ENCODE peak calls at places on chromosome 10, in four cellular contexts. E is GM10248, A is WTC11, N is fibroblast of lung. K is an unnamed sample.

GRCh38 chr10:97127960-97128850 is 57.6 kb downstream of the SLIT1 start:
- DNase-seq in A (no peak), N (no peak), E (no peak), K (no peak)

GRCh38 chr10:25818751-25819150 is 115.3 kb upstream of the MYO3A start:
- DNase-seq in E (no peak), A (peak), N (no peak), K (no peak)

GRCh38 chr10:35507519-35508109 is 97.5 kb upstream of the GJD4 start:
- DNase-seq in N (no peak), A (no peak), E (no peak), K (no peak)

GRCh38 chr10:73875139-73875475 is 752 bp upstream of the CAMK2G start:
- DNase-seq in A (no peak), E (peak), N (no peak), K (no peak)

GRCh38 chr10:43206391-43207235 is 60.3 kb downstream of the RASGEF1A start:
- DNase-seq in A (peak), N (no peak), E (no peak), K (peak)

GRCh38 chr10:123143162-123143824 is 4.6 kb upstream of the HMX2 start:
- DNase-seq in N (no peak), A (peak), E (no peak), K (peak)

GRCh38 chr10:48473704-48474103 is 131.2 kb downstream of the ARHGAP22 start:
- DNase-seq in N (no peak), A (no peak), E (no peak), K (no peak)

GRCh38 chr10:105742184-105742583 is 1101.1 kb downstream of the SORCS3 start:
- DNase-seq in A (no peak), N (no peak), E (no peak), K (no peak)

GRCh38 chr10:98610855-98611254 is 164.1 kb upstream of the HPS1 start:
- DNase-seq in E (no peak), N (no peak), A (no peak), K (peak)

GRCh38 chr10:33134011-33134751 is 176.2 kb upstream of the ITGB1 start:
- DNase-seq in A (no peak), N (peak), E (no peak), K (no peak)

GRCh38 chr10:11521860-11522259 is 89.6 kb downstream of the USP6NL start:
- DNase-seq in E (no peak), N (peak), A (no peak), K (no peak)

GRCh38 chr10:15325243-15326002 is 45.7 kb downstream of the FAM171A1 start:
- DNase-seq in A (no peak), N (peak), E (no peak), K (no peak)

GRCh38 chr10:11794566-11794965 is 28.6 kb upstream of the PROSER2 start:
- DNase-seq in N (no peak), A (no peak), E (no peak), K (no peak)

GRCh38 chr10:114053946-114054345 is 10.3 kb downstream of the ADRB1 start:
- DNase-seq in E (no peak), N (no peak), A (no peak), K (no peak)

GRCh38 chr10:112811741-112812551 is 138.1 kb upstream of the TCF7L2 start:
- DNase-seq in N (peak), A (peak), E (no peak), K (no peak)

GRCh38 chr10:68721673-68721963 is 579 bp downstream of the CCAR1 start:
- DNase-seq in N (no peak), E (no peak), A (no peak), K (no peak)

GRCh38 chr10:88598060-88598459 is 11.5 kb downstream of the LIPJ start:
- DNase-seq in A (no peak), E (peak), N (no peak), K (no peak)

GRCh38 chr10:22932626-22933370 is 4.9 kb downstream of the ARMC3 start:
- DNase-seq in N (no peak), E (no peak), A (no peak), K (no peak)

GRCh38 chr10:1114355-1115261 is 58.4 kb downstream of the WDR37 start:
- DNase-seq in E (no peak), N (no peak), A (no peak), K (no peak)

GRCh38 chr10:121036431-121036830 is 185.3 kb downstream of the WDR11 start:
- DNase-seq in N (peak), A (no peak), E (no peak), K (no peak)

GRCh38 chr10:29470843-29471482 is 163.8 kb downstream of the SVIL start:
- DNase-seq in A (no peak), E (no peak), N (peak), K (no peak)

GRCh38 chr10:50946991-50947781 is 61.8 kb upstream of the A1CF start:
- DNase-seq in A (no peak), E (no peak), N (peak), K (no peak)

GRCh38 chr10:70462349-70462984 is 16.1 kb upstream of the PALD1 start:
- DNase-seq in E (no peak), N (peak), A (no peak), K (no peak)

GRCh38 chr10:15188629-15189028 is 20.1 kb upstream of the NMT2 start:
- DNase-seq in N (no peak), E (no peak), A (no peak), K (no peak)

GRCh38 chr10:47239211-47239610 is 60.8 kb upstream of the GDF10 start:
- DNase-seq in A (no peak), E (no peak), N (no peak), K (no peak)

GRCh38 chr10:97222346-97222961 is 36.7 kb upstream of the SLIT1 start:
- DNase-seq in E (no peak), N (no peak), A (peak), K (peak)

GRCh38 chr10:83542774-83543291 is 596.5 kb upstream of the GHITM start:
- DNase-seq in A (no peak), E (no peak), N (peak), K (no peak)

GRCh38 chr10:132488231-132488821 is 49.3 kb upstream of the INPP5A start:
- DNase-seq in N (no peak), E (no peak), A (peak), K (no peak)

GRCh38 chr10:129525408-129525807 is 58.4 kb downstream of the MGMT start:
- DNase-seq in E (no peak), A (no peak), N (peak), K (peak)

GRCh38 chr10:132231656-132232552 is 45.2 kb downstream of the DPYSL4 start:
- DNase-seq in A (no peak), E (no peak), N (no peak), K (no peak)

GRCh38 chr10:17250736-17251135 is 22.7 kb downstream of the VIM start:
- DNase-seq in E (no peak), N (no peak), A (no peak), K (no peak)

GRCh38 chr10:17248964-17249363 is 20.9 kb downstream of the VIM start:
- DNase-seq in A (no peak), E (no peak), N (no peak), K (no peak)

GRCh38 chr10:17247210-17247609 is 19.2 kb downstream of the VIM start:
- DNase-seq in A (no peak), N (no peak), E (no peak), K (no peak)

GRCh38 chr10:17244712-17245365 is 16.8 kb downstream of the VIM start:
- DNase-seq in E (no peak), N (peak), A (no peak), K (no peak)

DNA sequence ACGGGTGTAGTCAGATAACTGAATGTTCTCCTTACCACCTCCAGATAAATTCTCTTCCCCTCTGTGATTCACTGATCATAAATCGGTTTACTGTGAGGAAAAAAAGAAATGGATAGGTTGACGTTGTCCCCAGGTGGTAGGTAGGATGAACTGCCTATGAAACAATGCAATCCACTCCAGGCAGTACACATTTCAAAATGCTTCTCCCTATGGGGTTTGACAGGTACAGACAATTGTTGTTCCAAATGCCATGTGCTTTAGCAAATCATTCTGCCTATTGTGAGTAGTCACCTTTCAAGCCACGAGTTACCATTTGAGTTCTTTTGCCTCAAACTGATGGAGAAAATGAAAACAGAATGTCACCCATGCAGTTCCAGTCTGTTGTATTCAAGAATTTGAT is 21.8 kb downstream of the VIM start:
- DNase-seq in A (no peak), N (peak), E (no peak), K (no peak)
- TF ChIP-seq CTCF in A (peak), N (no peak), E (no peak), K (peak)

DNA sequence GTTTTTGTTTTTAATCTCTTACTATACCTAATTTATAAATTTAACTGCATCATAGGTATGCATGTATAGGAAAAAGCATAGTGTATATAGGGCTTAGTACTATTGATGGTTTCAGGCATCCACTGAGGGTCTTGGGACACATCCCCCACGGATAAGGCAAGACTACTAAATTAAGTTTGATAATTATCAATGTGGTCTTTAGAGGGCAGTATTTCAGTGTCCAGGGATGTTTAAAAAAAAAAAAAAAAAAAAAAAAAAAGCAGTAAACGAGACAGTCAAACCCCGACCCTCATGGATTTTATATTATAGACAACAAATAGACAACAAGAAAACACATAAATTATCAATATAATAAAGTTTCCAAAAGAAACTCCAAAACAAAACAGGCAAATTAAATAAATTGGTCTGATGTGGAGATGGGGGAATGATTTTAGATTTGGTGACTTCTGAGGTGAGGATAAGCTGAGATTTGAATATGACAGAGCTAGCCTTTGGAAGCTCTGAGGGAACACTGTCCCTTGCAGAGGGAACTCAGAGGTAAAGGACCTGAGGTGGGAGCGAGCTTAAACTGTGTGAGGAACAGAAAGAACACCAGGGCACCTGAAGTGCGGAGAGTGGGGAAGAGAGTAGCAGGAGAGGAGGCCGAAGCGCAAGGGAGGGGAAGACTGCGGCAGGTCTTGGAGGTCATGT is 14.8 kb downstream of the ACSM6 start:
- DNase-seq in E (no peak), N (no peak), A (no peak), K (no peak)
- TF ChIP-seq CTCF in E (no peak), N (peak), A (no peak), K (peak)

GRCh38 chr10:60403168-60403873 is 13.6 kb upstream of the ANK3 start:
- DNase-seq in E (no peak), A (no peak), N (no peak), K (no peak)
- TF ChIP-seq CTCF in E (no peak), A (no peak), N (no peak), K (no peak)

DNA sequence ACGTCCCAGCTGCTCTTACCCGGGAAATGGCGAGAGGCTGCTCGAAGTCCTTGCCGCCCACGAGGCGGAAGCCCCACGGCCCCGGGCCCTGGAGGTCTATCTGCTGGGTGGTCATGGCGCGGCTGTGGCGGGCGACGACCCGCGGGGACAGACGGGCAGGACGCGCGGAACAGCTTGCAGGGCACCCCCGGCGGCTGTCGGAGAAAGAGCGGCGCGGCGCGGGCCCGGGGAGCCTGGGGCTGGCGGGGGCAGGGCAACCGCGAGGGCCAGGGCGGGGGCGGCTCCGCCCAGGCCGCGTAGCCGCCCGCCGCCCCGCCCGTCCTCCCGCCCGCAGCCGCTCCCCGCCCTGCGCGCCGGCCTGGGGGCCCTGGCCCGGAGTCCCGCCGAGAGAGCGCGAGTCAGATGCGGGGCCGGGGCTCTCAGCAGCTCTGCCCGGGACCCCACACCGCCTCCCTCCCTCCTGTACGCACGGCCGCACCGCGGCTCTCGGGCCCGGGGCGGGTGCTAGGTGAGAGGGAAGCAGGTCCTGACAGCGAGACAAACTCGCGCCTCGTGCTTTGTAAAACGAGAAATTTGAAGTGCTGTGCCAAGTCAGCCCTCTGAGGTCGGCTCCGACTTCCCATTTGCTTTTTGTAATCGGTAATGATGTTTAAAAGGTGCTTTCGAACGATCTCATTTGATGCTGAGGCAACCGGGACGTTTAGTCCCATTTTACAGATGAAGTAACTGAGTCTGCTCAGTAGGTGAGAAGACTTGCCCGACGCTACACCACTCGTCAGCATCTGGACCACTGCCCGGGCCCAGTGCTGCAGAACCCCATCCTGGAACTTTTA is at the start of gene PDLIM1:
- DNase-seq in E (peak), A (peak), N (peak), K (peak)
- TF ChIP-seq CTCF in E (peak), A (no peak), N (peak), K (no peak)

K was measured in nephron progenitor cell.